ENCODE peak calls at places on chromosomes 4 and X, in seven cellular contexts. N is H1, L is IMR-90, M is heart left ventricle, E is tibial nerve, D is right lobe of liver, X is prostate gland. G is an unnamed sample. For H3K36me3, the result is how much of the 10 kb centered on the place peaks cover.

GRCh38 chrX:72526534-72527508 is 45.8 kb downstream of the HDAC8 start:
- DNase-seq in N (no peak), D (no peak), M (no peak), X (no peak), E (no peak), L (peak), G (no peak)

GRCh38 chrX:34341258-34341657 is 209.1 kb upstream of the FAM47A start:
- DNase-seq in N (no peak), E (no peak), X (no peak), M (no peak), D (no peak), L (no peak), G (no peak)

GRCh38 chrX:71617742-71618141 is 569 bp downstream of the CXCR3 start:
- DNase-seq in E (no peak), L (no peak), D (no peak), X (no peak), N (no peak), M (no peak), G (no peak)

GRCh38 chr4:55393461-55394320 is 2.1 kb upstream of the TMEM165 start:
- DNase-seq in N (no peak), E (no peak), M (no peak), L (peak), D (no peak), X (no peak), G (no peak)

GRCh38 chr4:34091451-34091850 is 2152.9 kb downstream of the ARAP2 start:
- DNase-seq in E (no peak), M (no peak), D (no peak), L (no peak), X (no peak), N (no peak), G (no peak)

GRCh38 chrX:41862562-41863184 is 60.7 kb downstream of the CASK start:
- DNase-seq in N (no peak), E (no peak), L (no peak), M (no peak), X (no peak), D (no peak), G (no peak)

GRCh38 chr4:33060873-33061542 is 2340.8 kb downstream of the PCDH7 start:
- DNase-seq in X (no peak), D (peak), L (peak), E (peak), M (peak), N (peak), G (peak)

GRCh38 chr4:120052840-120053239 is 13.8 kb downstream of the MAD2L1 start:
- DNase-seq in D (no peak), E (peak), L (peak), X (no peak), M (peak), N (no peak), G (no peak)

GRCh38 chr4:95129708-95130343 is 372.1 kb downstream of the BMPR1B start:
- DNase-seq in E (peak), M (no peak), D (no peak), L (peak), N (no peak), X (peak), G (peak)

GRCh38 chr4:3302164-3302785 is 9.5 kb downstream of the RGS12 start:
- DNase-seq in D (peak), N (no peak), E (no peak), L (no peak), X (no peak), M (no peak), G (no peak)

GRCh38 chr4:185542626-185543336 is 7.5 kb upstream of the PDLIM3 start:
- DNase-seq in X (no peak), D (no peak), E (no peak), M (peak), L (peak), N (no peak), G (peak)

GRCh38 chrX:155237719-155238118 is 21.5 kb downstream of the VBP1 start:
- DNase-seq in N (no peak), E (no peak), D (no peak), X (no peak), M (no peak), L (no peak), G (no peak)

GRCh38 chrX:72079607-72080006 is 52.1 kb downstream of the RTL5 start:
- DNase-seq in X (no peak), L (no peak), M (peak), N (no peak), E (no peak), D (peak), G (no peak)

GRCh38 chr4:119300072-119300387 is 21.9 kb downstream of the FABP2 start:
- DNase-seq in D (peak), E (peak), M (peak), L (peak), X (peak), N (no peak), G (peak)

GRCh38 chr4:141654098-141654497 is 17.7 kb downstream of the IL15 start:
- DNase-seq in N (peak), D (peak), L (peak), X (no peak), M (peak), E (no peak), G (peak)

GRCh38 chrX:41031256-41031967 is 53.8 kb upstream of the USP9X start:
- DNase-seq in L (no peak), X (no peak), E (no peak), D (no peak), N (no peak), M (no peak), G (no peak)

GRCh38 chrX:38868941-38869378 is 67.7 kb downstream of the MID1IP1 start:
- DNase-seq in E (no peak), X (no peak), L (peak), N (no peak), D (no peak), M (peak), G (no peak)

GRCh38 chr4:56321246-56321645 is 66.0 kb downstream of the AASDH start:
- DNase-seq in N (no peak), M (no peak), X (no peak), D (no peak), E (no peak), L (peak), G (no peak)

GRCh38 chrX:44480591-44480990 is 62.1 kb downstream of the FUNDC1 start:
- DNase-seq in E (no peak), L (no peak), X (no peak), N (no peak), M (no peak), D (no peak), G (peak)

GRCh38 chr4:31045724-31046318 is 325.7 kb downstream of the PCDH7 start:
- DNase-seq in M (no peak), N (no peak), L (peak), D (no peak), E (no peak), X (peak), G (peak)

GRCh38 chr4:143256456-143256855 is 71.7 kb downstream of the USP38 start:
- DNase-seq in D (no peak), L (no peak), E (no peak), X (no peak), N (no peak), M (no peak), G (no peak)

GRCh38 chr4:184265566-184266351 is 48.1 kb upstream of the ENPP6 start:
- DNase-seq in X (no peak), N (no peak), M (no peak), D (no peak), E (no peak), L (peak), G (no peak)

GRCh38 chrX:55815546-55815945 is 98.0 kb downstream of the RRAGB start:
- DNase-seq in N (no peak), X (no peak), L (no peak), M (no peak), E (no peak), D (no peak), G (no peak)

GRCh38 chr4:148015468-148015867 is 283.6 kb downstream of the ARHGAP10 start:
- DNase-seq in D (no peak), L (no peak), N (no peak), M (no peak), X (no peak), E (no peak), G (no peak)

GRCh38 chr4:98921292-98921691 is 7.6 kb downstream of the EIF4E start:
- DNase-seq in L (no peak), X (no peak), M (no peak), E (no peak), N (no peak), D (no peak), G (peak)

GRCh38 chr4:41363384-41363981 is 106.8 kb downstream of the UCHL1 start:
- DNase-seq in E (no peak), M (peak), L (no peak), N (no peak), D (no peak), X (peak), G (peak)

GRCh38 chrX:153687121-153688039 is at the start of gene SLC6A8:
- DNase-seq in L (peak), D (peak), M (peak), E (peak), N (no peak), X (peak), G (peak)

GRCh38 chr4:87824352-87824751 is 8.4 kb upstream of the MEPE start:
- DNase-seq in D (no peak), E (no peak), M (no peak), N (no peak), X (no peak), L (no peak), G (no peak)

GRCh38 chrX:109537324-109537665 is 651 bp downstream of the NXT2 start:
- DNase-seq in M (no peak), D (no peak), N (no peak), X (peak), L (peak), E (peak), G (peak)

GRCh38 chr4:2691952-2692435 is 64.1 kb downstream of the TNIP2 start:
- DNase-seq in N (no peak), L (no peak), D (no peak), M (no peak), X (no peak), E (no peak), G (no peak)

GRCh38 chr4:1611501-1611870 is 72.6 kb downstream of the FAM53A start:
- DNase-seq in L (no peak), M (peak), D (no peak), X (no peak), N (no peak), E (no peak), G (no peak)

GRCh38 chrX:34778961-34779360 is 121.9 kb upstream of the TMEM47 start:
- DNase-seq in X (no peak), M (no peak), D (no peak), N (no peak), L (peak), E (no peak), G (no peak)

GRCh38 chrX:104921606-104922205 is 298.8 kb downstream of the TEX13A start:
- DNase-seq in X (no peak), D (peak), L (no peak), M (no peak), E (peak), N (no peak), G (no peak)

GRCh38 chr4:6319530-6320150 is 50.0 kb downstream of the WFS1 start:
- DNase-seq in M (no peak), D (no peak), X (no peak), L (no peak), N (no peak), E (no peak), G (no peak)

GRCh38 chr4:174279433-174279832 is 4.0 kb downstream of the FBXO8 start:
- DNase-seq in D (no peak), X (no peak), N (no peak), L (no peak), E (no peak), M (no peak), G (no peak)

GRCh38 chr4:174284181-174284886 is 623 bp downstream of the CEP44 start:
- DNase-seq in X (no peak), E (no peak), N (no peak), L (peak), M (no peak), D (no peak), G (no peak)

GRCh38 chr4:174283507-174284180 is at the start of the genes CEP44 and FBXO8:
- DNase-seq in X (peak), M (peak), L (peak), E (peak), N (no peak), D (peak), G (peak)

GRCh38 chr4:174281182-174281737 is 2.2 kb downstream of the FBXO8 start:
- DNase-seq in D (no peak), M (no peak), E (no peak), X (no peak), L (no peak), N (no peak), G (no peak)

DNA sequence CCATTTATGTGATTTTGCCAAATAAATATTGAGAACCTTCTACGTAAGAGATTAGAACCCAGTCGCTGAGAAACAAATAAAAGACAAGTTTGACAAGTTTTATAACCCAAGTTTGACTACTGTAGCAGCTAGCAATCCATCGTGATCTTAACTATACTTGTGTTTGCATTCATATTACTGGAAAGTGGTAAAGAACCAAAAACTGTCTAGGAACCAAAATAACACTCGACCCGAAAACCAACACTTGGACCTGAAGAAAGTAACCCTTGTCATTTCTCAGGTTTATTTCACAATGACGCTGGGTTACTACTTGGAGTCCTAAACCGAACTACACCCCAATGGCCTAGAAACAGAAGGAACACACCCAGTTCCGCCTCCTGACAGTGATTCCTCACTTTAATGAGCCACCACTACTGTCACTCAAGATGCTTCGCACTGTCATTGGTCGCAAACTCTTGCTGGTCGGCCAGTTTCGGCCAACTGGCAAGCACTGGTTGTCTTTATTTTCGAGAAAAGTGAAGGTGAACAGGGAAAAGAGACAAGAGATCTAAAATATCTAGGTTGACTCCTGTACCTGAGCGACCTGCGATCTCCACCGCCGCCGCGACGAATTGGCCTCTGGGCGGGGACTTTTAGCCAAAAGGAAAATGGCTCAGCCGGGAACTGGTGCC is 496 bp downstream of the FBXO8 start:
- DNase-seq in X (peak), N (peak), D (peak), L (peak), E (peak), M (peak), G (peak)
- TF ChIP-seq POLR2A in X (no peak), N (no peak), D (no peak), L (no peak), E (no peak), M (no peak), G (no peak)

DNA sequence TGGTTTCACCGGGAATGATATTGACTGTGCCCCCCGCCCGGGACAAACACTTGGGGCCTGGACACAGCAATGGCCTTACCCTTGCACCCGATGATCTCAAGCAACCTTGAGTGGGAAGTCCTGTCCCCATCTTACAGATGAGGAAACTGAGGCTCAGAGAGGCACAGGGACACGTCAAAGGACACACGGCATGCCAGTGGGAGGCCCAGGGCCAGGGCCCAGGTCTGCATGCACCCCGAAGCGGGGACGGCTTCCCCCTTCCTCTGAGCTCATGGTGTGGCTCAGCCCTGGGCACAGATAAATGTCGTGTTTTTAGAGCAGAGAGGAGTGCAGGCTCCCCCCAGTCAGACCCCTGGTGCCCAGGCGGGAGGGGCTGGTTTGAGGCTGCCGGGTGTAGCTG is 33.9 kb upstream of the HTRA3 start:
- DNase-seq in X (no peak), N (no peak), D (no peak), M (no peak), L (no peak), E (no peak), G (no peak)
- H3K36me3 ChIP-seq in X (under half), N (under half), D (under half), M (half or more), L (under half), E (under half), G (under half)

GRCh38 chrX:53422091-53422914 is at the start of the genes RIBC1 and SMC1A:
- DNase-seq in N (peak), D (peak), X (peak), E (peak), L (peak), M (peak), G (peak)
- TF ChIP-seq POLR2A in N (peak), D (peak), X (peak), E (peak), L (peak), M (no peak), G (peak)

GRCh38 chr4:73166212-73166611 is 92.4 kb downstream of the ANKRD17 start:
- DNase-seq in X (no peak), M (no peak), N (no peak), L (no peak), D (no peak), E (no peak), G (no peak)
- H3K36me3 ChIP-seq in X (under half), M (under half), N (under half), L (under half), D (under half), E (under half), G (under half)

DNA sequence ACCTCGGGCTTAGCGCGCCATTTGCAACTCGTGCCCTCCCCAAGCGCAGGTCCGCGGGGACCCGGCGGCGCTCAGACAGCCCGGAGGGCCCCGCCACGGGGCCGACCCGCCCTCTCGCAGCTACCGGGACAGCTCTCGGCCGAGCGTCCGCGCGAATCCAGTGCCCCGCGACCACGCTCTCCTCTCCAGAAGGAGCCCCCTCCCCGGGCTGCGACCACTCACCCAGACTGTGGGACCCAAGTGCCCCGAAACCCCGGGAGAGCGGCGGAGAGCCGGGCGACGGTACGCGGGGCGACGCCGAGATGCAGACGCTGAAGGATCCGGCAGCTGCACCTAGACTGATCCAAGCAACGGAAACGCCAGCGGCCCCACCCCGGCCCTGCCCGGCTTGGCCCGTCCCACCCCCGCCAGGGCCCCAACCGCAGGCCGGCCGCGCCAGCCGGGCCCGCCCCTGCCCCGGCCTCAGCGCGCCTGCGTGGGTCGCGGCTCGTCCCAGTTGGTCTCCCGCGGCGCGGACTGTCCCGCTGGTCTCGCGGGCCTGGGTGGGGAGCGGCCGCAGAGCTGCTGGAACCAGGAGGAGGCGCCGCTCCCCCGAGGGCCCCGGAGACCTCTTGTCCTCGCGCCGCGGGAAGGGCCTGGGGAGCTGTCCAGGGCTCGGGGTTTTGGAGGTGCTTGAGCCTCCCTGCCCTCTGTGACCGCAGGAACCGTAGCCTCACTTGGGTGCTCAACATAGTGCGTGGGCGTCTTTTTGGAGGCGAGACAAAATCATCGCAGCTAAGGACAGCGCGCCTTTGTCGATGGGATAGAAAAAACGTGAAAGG is at the start of gene ANXA5:
- DNase-seq in L (peak), N (no peak), D (peak), X (peak), E (peak), M (peak), G (peak)
- TF ChIP-seq POLR2A in L (peak), N (peak), D (peak), X (peak), E (peak), M (peak), G (peak)

GRCh38 chr4:20370284-20370683 is 118.6 kb downstream of the SLIT2 start:
- DNase-seq in L (peak), N (no peak), D (no peak), X (no peak), M (no peak), E (no peak), G (no peak)
- H3K36me3 ChIP-seq in L (under half), N (under half), D (under half), X (under half), M (under half), E (under half), G (under half)

DNA sequence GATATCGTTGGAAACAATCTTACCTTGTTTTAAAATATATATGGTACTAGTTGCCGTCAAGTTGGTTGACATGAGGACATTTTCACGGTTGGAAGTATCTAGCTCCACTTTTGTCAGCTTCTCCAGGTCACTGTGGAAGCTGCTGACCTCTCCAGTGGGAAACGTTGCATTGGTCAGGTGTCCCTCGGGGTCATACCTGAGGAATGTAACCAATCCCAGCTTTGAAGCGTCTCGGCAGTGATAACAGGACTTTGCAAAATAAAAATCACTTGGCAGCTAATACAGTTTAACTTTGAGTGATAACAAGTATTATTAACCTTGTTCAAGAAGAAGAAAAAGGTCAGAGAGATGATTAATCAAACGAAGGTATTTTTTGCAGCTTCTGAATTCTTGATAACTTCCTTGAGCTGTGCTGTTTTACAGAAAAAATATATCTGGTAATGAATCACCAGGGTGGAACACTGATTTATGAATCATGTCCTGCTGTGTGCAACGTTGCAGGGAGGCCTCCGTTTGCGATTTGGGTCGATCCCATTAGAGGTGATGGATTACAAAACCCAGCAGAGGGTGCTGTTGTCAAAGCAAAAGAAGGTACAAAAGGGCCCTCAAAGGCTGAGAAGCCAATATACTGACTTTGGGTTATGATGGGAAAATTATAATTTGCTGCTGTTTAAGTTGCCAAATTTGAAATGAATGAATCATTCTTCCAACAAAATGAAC is 60.1 kb downstream of the SH2D1A start:
- DNase-seq in M (peak), D (peak), X (peak), E (peak), N (no peak), L (peak), G (peak)
- TF ChIP-seq POLR2A in M (no peak), D (no peak), X (no peak), E (no peak), N (no peak), L (no peak), G (no peak)